ENCODE peak calls at places on chromosomes 1 and 21, in seven cellular contexts. I, W, S, U, C, Q and X are unnamed samples.

GRCh38 chr1:111190931-111191451 is 9.5 kb downstream of the DENND2D start:
- DNase-seq in U (peak; percentile 72), C (peak; percentile 76), Q (no peak), W (no peak), S (no peak), I (no peak), X (peak; percentile 66)

GRCh38 chr1:58487002-58487401 is 59.5 kb downstream of the OMA1 start:
- DNase-seq in U (no peak), Q (no peak), S (no peak), W (no peak), C (no peak), I (no peak), X (no peak)

GRCh38 chr1:44012411-44012810 is 18.9 kb downstream of the SLC6A9 start:
- DNase-seq in U (no peak), Q (no peak), I (no peak), S (peak; percentile 58), W (no peak), C (no peak), X (no peak)

GRCh38 chr1:77026126-77026525 is 158.8 kb downstream of the ST6GALNAC5 start:
- DNase-seq in W (no peak), I (no peak), C (no peak), U (no peak), S (no peak), Q (no peak), X (no peak)

GRCh38 chr1:98323396-98323795 is 338.1 kb upstream of the SNX7 start:
- DNase-seq in I (no peak), W (peak; percentile 92), S (peak; percentile 89), Q (no peak), C (peak; percentile 92), U (peak; percentile 93), X (peak; percentile 91)

GRCh38 chr1:12177999-12178441 is 11.2 kb downstream of the TNFRSF1B start:
- DNase-seq in C (no peak), U (peak; percentile 92), Q (peak; percentile 46), W (peak; percentile 42), I (no peak), S (peak; percentile 55), X (peak; percentile 92)

GRCh38 chr1:86441581-86441980 is 17.6 kb downstream of the CLCA2 start:
- DNase-seq in C (no peak), W (no peak), S (no peak), Q (no peak), I (no peak), U (no peak), X (no peak)

GRCh38 chr1:30232288-30232899 is 491.0 kb downstream of the MATN1 start:
- DNase-seq in C (no peak), Q (peak; percentile 53), W (peak; percentile 5), S (peak; percentile 43), U (peak; percentile 4), I (peak; percentile 35), X (no peak)

GRCh38 chr1:119626841-119627240 is 21.2 kb downstream of the ZNF697 start:
- DNase-seq in U (peak; percentile 50), I (no peak), S (no peak), W (no peak), C (no peak), Q (no peak), X (peak; percentile 97)

GRCh38 chr1:85582687-85583354 is 2.3 kb downstream of the CCN1 start:
- DNase-seq in S (peak; percentile 59), C (peak; percentile 51), I (no peak), U (peak; percentile 86), W (peak; percentile 20), Q (no peak), X (peak; percentile 92)

DNA sequence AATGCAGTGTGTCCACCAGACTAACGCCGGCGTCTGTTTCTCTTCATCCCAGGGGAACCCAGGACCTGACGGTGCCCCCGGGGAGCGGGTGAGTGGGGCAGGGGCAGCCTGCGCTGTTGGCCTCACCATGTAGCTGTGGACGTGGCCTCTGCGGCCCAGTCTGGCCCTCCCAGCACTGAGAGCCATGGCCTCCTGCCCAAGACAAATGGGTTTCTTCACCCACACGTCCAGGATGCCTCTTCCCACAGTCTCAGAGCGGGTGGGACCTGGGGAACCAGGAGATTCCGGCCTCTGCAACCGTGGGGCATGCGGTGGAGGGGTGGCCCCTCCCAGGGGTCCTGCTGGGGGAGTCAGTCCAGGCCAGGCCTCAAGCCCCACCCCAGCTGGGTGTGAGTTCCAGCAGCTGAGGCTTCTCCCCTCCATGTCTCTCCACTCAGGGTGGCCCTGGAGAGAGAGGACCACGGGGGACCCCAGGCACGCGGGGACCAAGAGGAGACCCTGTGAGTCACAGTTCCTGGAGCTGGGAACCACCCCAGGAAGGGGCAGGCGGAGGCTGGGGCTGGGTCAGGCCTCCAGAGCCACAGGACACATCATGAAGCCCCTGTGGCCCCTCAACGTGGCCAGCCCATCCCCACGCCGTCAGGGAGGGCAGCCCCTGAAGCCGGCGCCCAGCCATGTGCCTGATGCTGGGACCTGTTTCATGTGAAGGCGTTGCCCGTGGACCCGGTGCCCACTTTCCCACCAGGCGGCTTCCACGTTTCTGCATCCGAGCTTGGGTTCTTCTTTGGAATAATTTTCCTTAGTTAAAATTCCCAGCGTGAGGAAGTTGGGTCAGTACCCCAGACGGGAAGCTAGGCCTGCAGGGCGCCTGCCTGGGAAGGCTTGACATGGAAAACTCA is 11.0 kb downstream of the COL6A1 start:
- DNase-seq in C (no peak), W (no peak), I (no peak), U (peak; percentile 25), S (no peak), Q (no peak), X (peak; percentile 87)
- H4K20me1 ChIP-seq in C (no peaks in the 10 kb centered on the region), W (no peaks in the 10 kb centered on the region), I (no peaks in the 10 kb centered on the region), U (no peaks in the 10 kb centered on the region), S (peaks cover 4% of the 10 kb centered on the region), Q (peaks cover 2% of the 10 kb centered on the region), X (peaks cover 22% of the 10 kb centered on the region)

GRCh38 chr1:225462429-225462713 is 34.5 kb upstream of the LBR start:
- DNase-seq in W (no peak), C (no peak), Q (no peak), S (no peak), I (no peak), U (no peak), X (peak; percentile 73)

GRCh38 chr1:225464851-225465792 is 37.3 kb upstream of the LBR start:
- DNase-seq in U (no peak), I (peak; percentile 86), C (peak; percentile 94), W (peak; percentile 66), Q (peak; percentile 66), S (peak; percentile 76), X (peak; percentile 74)

GRCh38 chr1:225461533-225462428 is 33.9 kb upstream of the LBR start:
- DNase-seq in U (peak; percentile 44), I (no peak), S (no peak), Q (no peak), W (no peak), C (no peak), X (peak; percentile 72)

GRCh38 chr1:225460737-225461532 is 33.1 kb upstream of the LBR start:
- DNase-seq in C (peak; percentile 81), S (peak; percentile 66), W (no peak), I (no peak), Q (no peak), U (peak; percentile 47), X (peak; percentile 91)

GRCh38 chr1:225462714-225463574 is 35.1 kb upstream of the LBR start:
- DNase-seq in C (peak; percentile 45), U (no peak), I (peak; percentile 41), Q (no peak), S (peak; percentile 72), W (no peak), X (no peak)
- H3K27ac ChIP-seq in C (no peak overlapping the region), U (no peak overlapping the region), I (peak overlapping the region; percentile 6), Q (no peak overlapping the region), S (peak overlapping the region; percentile 89), W (no peak overlapping the region), X (no peak overlapping the region)

GRCh38 chr1:26711777-26712176 is 16.0 kb downstream of the ARID1A start:
- DNase-seq in S (no peak), C (no peak), I (no peak), W (no peak), U (no peak), Q (no peak), X (no peak)
- H4K20me1 ChIP-seq in S (peaks cover 8% of the 10 kb centered on the region), C (peaks cover 6% of the 10 kb centered on the region), I (peaks cover 100% of the 10 kb centered on the region), W (peaks cover 3% of the 10 kb centered on the region), U (peaks cover 7% of the 10 kb centered on the region), Q (no peaks in the 10 kb centered on the region), X (peaks cover 73% of the 10 kb centered on the region)

GRCh38 chr1:36342426-36343185 is 19.2 kb upstream of the EVA1B start:
- DNase-seq in C (peak; percentile 89), I (peak; percentile 62), U (peak; percentile 87), W (peak; percentile 77), S (peak; percentile 87), Q (peak; percentile 67), X (peak; percentile 97)
- H3K27ac ChIP-seq in C (peak overlapping the region; percentile 75), I (no peak overlapping the region), U (peak overlapping the region; percentile 85), W (peak overlapping the region; percentile 30), S (peak overlapping the region; percentile 82), Q (no peak overlapping the region), X (peak overlapping the region; percentile 66)

DNA sequence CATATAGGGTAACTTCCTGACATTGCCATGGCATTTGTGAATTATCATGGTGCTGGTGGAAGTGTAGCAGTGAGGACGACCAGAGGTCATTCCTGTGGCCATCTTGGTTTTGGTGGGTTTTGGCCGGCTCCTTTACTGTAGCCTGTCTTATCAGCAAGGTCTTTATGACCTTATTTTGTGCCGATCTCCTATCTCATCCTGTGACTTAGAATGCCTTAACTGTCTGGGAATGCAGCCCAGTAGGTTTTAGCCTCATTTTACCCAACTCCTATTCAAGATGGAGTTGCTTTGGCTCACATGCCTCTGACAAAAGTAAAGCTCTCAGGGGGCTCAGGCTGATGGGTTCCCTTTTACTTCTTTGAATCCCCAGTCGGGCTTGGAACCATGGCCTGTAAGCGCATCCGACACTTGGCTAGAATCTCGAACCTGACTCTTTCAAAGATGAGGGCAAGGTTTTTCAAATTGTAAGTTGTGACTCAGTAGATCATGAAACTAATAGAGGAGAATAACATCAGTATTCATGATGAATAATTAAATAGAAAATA is 85.0 kb downstream of the GALNT2 start:
- DNase-seq in I (no peak), C (no peak), W (no peak), U (no peak), S (no peak), Q (no peak), X (no peak)
- H4K20me1 ChIP-seq in I (peaks cover 90% of the 10 kb centered on the region), C (no peaks in the 10 kb centered on the region), W (no peaks in the 10 kb centered on the region), U (no peaks in the 10 kb centered on the region), S (peaks cover 11% of the 10 kb centered on the region), Q (no peaks in the 10 kb centered on the region), X (peaks cover 78% of the 10 kb centered on the region)

GRCh38 chr1:26291939-26292338 is 12.1 kb downstream of the SH3BGRL3 start:
- DNase-seq in U (no peak), W (no peak), C (no peak), I (no peak), Q (no peak), S (no peak), X (peak; percentile 51)
- H3K27ac ChIP-seq in U (no peak overlapping the region), W (no peak overlapping the region), C (no peak overlapping the region), I (no peak overlapping the region), Q (no peak overlapping the region), S (no peak overlapping the region), X (no peak overlapping the region)

GRCh38 chr1:46611691-46612221 is 4.9 kb downstream of the MOB3C start:
- DNase-seq in U (peak; percentile 57), S (peak; percentile 97), I (no peak), W (peak; percentile 97), C (peak; percentile 99), Q (peak; percentile 42), X (peak; percentile 80)
- H4K20me1 ChIP-seq in U (no peaks in the 10 kb centered on the region), S (no peaks in the 10 kb centered on the region), I (no peaks in the 10 kb centered on the region), W (no peaks in the 10 kb centered on the region), C (no peaks in the 10 kb centered on the region), Q (no peaks in the 10 kb centered on the region), X (peaks cover 24% of the 10 kb centered on the region)